ENCODE peak calls at places on chromosomes 7 and 10, in four cellular contexts. C, Q, Y and G are unnamed samples.
A peak's percentile ranks its signal among the peaks of the same experiment; 100 is the strongest.

GRCh38 chr7:106465704-106466468 is 181.1 kb upstream of the NAMPT start:
- DNase-seq in C (no peak), Q (no peak), Y (no peak), G (no peak)

GRCh38 chr10:88528196-88528595 is 54.9 kb downstream of the RNLS start:
- DNase-seq in C (no peak), Q (peak; percentile 11), Y (no peak), G (no peak)

GRCh38 chr10:79298403-79299244 is 48.6 kb upstream of the PPIF start:
- DNase-seq in C (peak; percentile 86), Q (peak; percentile 98), Y (no peak), G (no peak)

GRCh38 chr7:106679153-106679931 is 18.4 kb upstream of the CCDC71L start:
- DNase-seq in C (no peak), Q (peak; percentile 20), Y (peak; percentile 42), G (peak; percentile 19)

GRCh38 chr10:133017203-133017601 is 70.5 kb upstream of the ADGRA1 start:
- DNase-seq in C (no peak), Q (no peak), Y (no peak), G (no peak)

GRCh38 chr10:5876181-5876768 is 13.4 kb downstream of the ANKRD16 start:
- DNase-seq in C (peak; percentile 64), Q (peak; percentile 80), Y (no peak), G (no peak)

GRCh38 chr7:42843209-42843800 is 68.6 kb downstream of the C7orf25 start:
- DNase-seq in C (no peak), Q (no peak), Y (no peak), G (peak; percentile 26)

GRCh38 chr7:18116661-18117060 is 89.0 kb upstream of the PRPS1L1 start:
- DNase-seq in C (no peak), Q (no peak), Y (no peak), G (no peak)

GRCh38 chr10:70481831-70482530 is 3.4 kb downstream of the PALD1 start:
- DNase-seq in C (no peak), Q (no peak), Y (no peak), G (no peak)

GRCh38 chr10:132539431-132539839 is 1.8 kb downstream of the INPP5A start:
- DNase-seq in C (no peak), Q (no peak), Y (no peak), G (no peak)

GRCh38 chr7:153590571-153590970 is 461.6 kb upstream of the DPP6 start:
- DNase-seq in C (no peak), Q (no peak), Y (no peak), G (no peak)

GRCh38 chr7:127907638-127908040 is 123.6 kb downstream of the LRRC4 start:
- DNase-seq in C (no peak), Q (peak; percentile 16), Y (no peak), G (no peak)

GRCh38 chr10:23779287-23779686 is 340.4 kb downstream of the OTUD1 start:
- DNase-seq in C (no peak), Q (no peak), Y (no peak), G (no peak)

GRCh38 chr7:41886906-41887311 is 184.0 kb upstream of the INHBA start:
- DNase-seq in C (peak; percentile 85), Q (peak; percentile 95), Y (no peak), G (no peak)

DNA sequence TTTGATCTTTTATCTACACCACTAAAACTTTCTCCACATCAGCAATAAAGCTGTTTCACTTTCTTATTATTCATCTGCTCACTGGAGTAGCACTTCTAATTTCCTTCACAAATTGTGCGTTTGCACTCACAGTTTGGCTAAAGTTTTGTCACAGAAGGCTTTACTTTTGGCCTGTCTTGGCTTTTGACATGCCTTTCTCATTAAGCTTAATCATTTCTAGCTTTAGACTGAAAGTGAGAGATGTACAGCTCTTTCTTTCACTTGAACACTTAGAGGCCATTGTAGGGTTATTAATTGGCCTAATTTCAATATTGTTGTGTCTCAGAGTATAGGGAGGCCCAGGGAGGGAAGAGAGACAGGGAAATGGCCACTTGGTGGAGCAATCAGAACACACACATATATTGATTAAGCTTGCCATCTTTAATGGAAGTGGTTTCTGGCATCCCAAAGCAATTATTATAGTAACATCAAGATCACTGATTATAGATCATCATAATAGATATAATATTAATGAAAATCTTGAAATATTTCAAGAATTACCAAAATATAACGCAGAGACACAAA is 512.5 kb downstream of the ETV1 start:
- DNase-seq in C (no peak), Q (no peak), Y (no peak), G (no peak)
- TF ChIP-seq CTCF in C (peak; percentile 3), Q (no peak), Y (no peak), G (no peak)

GRCh38 chr7:22300839-22301238 is 56.1 kb downstream of the RAPGEF5 start:
- DNase-seq in C (no peak), Q (no peak), Y (no peak), G (no peak)

GRCh38 chr7:22292519-22292918 is 64.4 kb downstream of the RAPGEF5 start:
- DNase-seq in C (no peak), Q (no peak), Y (no peak), G (no peak)

GRCh38 chr7:22295402-22296264 is 61.3 kb downstream of the RAPGEF5 start:
- DNase-seq in C (no peak), Q (no peak), Y (no peak), G (no peak)

GRCh38 chr7:22296265-22296566 is 60.7 kb downstream of the RAPGEF5 start:
- DNase-seq in C (no peak), Q (no peak), Y (no peak), G (no peak)

GRCh38 chr7:22296916-22297315 is 60.0 kb downstream of the RAPGEF5 start:
- DNase-seq in C (no peak), Q (peak; percentile 19), Y (no peak), G (no peak)
- TF ChIP-seq CTCF in C (no peak), Q (peak; percentile 67), Y (peak; percentile 15), G (no peak)

DNA sequence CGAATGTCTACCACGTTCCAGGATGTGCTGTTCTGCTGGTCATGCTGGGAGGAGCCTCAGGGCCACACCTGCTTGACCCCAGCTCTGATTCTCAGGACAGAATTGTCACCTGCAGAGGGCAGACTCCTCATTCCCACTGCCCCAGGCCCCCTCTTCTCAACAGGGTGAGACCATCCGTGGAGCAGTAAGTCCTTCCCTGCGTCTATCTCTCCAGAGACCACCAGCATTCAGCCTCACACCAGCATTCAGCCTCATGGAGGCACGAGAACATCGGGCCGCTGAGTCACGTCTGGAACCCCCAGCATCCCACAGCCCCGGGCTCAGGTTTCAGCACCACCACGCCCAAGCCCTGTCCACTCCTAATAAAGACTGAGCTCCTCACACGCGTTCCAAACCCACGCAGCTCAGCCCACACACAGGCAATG is 273.4 kb downstream of the DIP2C start:
- DNase-seq in C (no peak), Q (no peak), Y (no peak), G (no peak)
- TF ChIP-seq CTCF in C (no peak), Q (peak; percentile 29), Y (no peak), G (no peak)

GRCh38 chr7:4361774-4362173 is 320.3 kb upstream of the FOXK1 start:
- DNase-seq in C (no peak), Q (no peak), Y (no peak), G (no peak)
- TF ChIP-seq CTCF in C (no peak), Q (no peak), Y (no peak), G (no peak)

DNA sequence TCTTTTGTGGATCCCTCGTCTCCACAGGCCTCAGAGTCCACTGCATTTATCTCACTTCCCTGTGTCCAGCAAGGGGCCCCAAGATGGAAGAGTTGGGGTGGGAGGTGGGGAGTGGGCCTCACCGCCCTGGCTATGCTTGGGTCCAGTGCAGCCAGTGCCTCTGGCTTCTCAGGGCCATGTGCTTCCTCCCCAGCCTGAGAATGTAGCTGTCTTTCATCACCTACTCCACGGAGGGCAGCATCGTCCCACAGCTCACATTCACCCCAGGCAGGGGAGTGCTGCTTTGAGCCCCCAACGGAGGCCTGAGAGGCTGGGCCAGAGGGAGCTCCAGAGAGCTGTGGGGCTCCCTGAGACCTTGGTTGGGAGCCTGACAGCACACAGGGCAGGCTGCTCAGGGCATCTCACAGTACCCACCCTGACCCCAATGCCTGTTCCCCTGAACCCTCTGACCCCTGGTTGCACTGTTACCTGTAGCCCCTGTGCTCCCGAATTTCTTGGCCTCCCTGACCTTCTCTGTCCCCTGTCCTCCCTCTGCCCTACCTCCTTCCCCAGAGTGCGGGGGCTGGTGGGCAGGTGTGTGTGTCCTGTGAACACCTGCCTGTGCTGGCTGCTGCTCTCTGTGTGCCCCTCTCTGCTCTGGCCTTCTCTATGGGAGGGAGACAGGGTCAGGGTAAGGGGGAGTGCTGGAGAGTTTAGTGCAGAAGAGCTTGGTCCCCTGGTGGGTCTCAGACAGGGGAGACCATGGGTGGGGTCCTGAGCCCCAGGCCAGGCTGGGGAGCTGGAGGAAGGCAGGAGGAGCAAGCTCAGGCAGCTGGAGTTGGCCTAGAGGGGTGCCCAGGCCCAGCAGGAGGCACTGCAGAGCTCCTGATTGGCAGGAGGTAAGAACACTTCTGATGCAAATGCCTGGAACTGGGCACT is 19.6 kb upstream of the ZNF488 start:
- DNase-seq in C (no peak), Q (no peak), Y (no peak), G (no peak)
- TF ChIP-seq CTCF in C (no peak), Q (peak; percentile 42), Y (no peak), G (no peak)